ENCODE peak calls at places on chromosomes 12 and 14, in six cellular contexts. A, X, L, D, K and B are unnamed samples. For H3K9me3, the result is how much of the 10 kb centered on the place peaks cover.

GRCh38 chr12:50564240-50564947 is 59.6 kb downstream of the DIP2B start:
- DNase-seq in X (no peak), K (no peak), D (peak), A (no peak), L (no peak), B (no peak)

GRCh38 chr14:90400904-90401561 is 4.2 kb downstream of the CALM1 start:
- DNase-seq in D (no peak), L (no peak), X (no peak), A (no peak), K (no peak), B (no peak)

GRCh38 chr12:123006977-123007376 is 26.5 kb downstream of the ARL6IP4 start:
- DNase-seq in K (no peak), X (no peak), L (no peak), A (no peak), D (no peak), B (no peak)

GRCh38 chr12:48977290-48978281 is 536 bp upstream of the WNT1 start:
- DNase-seq in A (peak), X (no peak), L (peak), D (no peak), K (no peak), B (peak)

GRCh38 chr12:57472391-57472790 is 7.3 kb downstream of the ARHGAP9 start:
- DNase-seq in A (no peak), D (no peak), L (no peak), X (no peak), K (no peak), B (no peak)

GRCh38 chr14:61469771-61470170 is 148.4 kb downstream of the PRKCH start:
- DNase-seq in L (no peak), K (no peak), D (no peak), X (no peak), A (no peak), B (peak)

GRCh38 chr12:2416158-2416557 is 363.4 kb downstream of the CACNA1C start:
- DNase-seq in D (no peak), L (no peak), K (no peak), A (no peak), X (no peak), B (no peak)

GRCh38 chr12:2064078-2064507 is 11.3 kb downstream of the CACNA1C start:
- DNase-seq in L (no peak), D (no peak), K (no peak), X (no peak), A (no peak), B (no peak)

GRCh38 chr12:28269851-28270250 is 79.6 kb downstream of the CCDC91 start:
- DNase-seq in D (no peak), L (no peak), K (no peak), A (no peak), X (no peak), B (no peak)

GRCh38 chr12:97752129-97752528 is 289.5 kb downstream of the RMST start:
- DNase-seq in D (no peak), X (no peak), K (no peak), L (no peak), A (no peak), B (no peak)

GRCh38 chr14:51490205-51490604 is 161.5 kb upstream of the FRMD6 start:
- DNase-seq in D (peak), A (no peak), K (no peak), L (no peak), X (no peak), B (no peak)

GRCh38 chr12:109443794-109444193 is 33.3 kb downstream of the KCTD10 start:
- DNase-seq in L (no peak), K (no peak), X (no peak), D (no peak), A (no peak), B (no peak)

GRCh38 chr14:104367811-104368750 is 211.5 kb upstream of the C14orf180 start:
- DNase-seq in D (no peak), L (no peak), K (no peak), X (no peak), A (no peak), B (no peak)

GRCh38 chr14:95979339-95980042 is 59.7 kb upstream of the C14orf132 start:
- DNase-seq in X (no peak), D (no peak), A (peak), K (no peak), L (no peak), B (peak)

GRCh38 chr12:89573081-89573810 is 47.4 kb upstream of the POC1B start:
- DNase-seq in L (no peak), A (no peak), X (no peak), D (no peak), K (no peak), B (no peak)

GRCh38 chr14:36771256-36771655 is 109.6 kb downstream of the PAX9 start:
- DNase-seq in A (no peak), K (no peak), X (no peak), D (no peak), L (no peak), B (no peak)

GRCh38 chr12:101209319-101210302 is at the start of gene SLC5A8:
- DNase-seq in K (no peak), A (peak), D (no peak), L (no peak), X (no peak), B (peak)

GRCh38 chr12:90936230-90937005 is 18.6 kb downstream of the CCER1 start:
- DNase-seq in L (no peak), K (no peak), X (no peak), D (no peak), A (no peak), B (peak)
- H3K4me3 ChIP-seq in L (no peak), K (no peak), X (no peak), D (no peak), A (no peak), B (no peak)

GRCh38 chr12:133233993-133234564 is 1.6 kb downstream of the ANHX start:
- DNase-seq in X (no peak), D (no peak), A (no peak), L (no peak), K (no peak), B (no peak)
- H3K9me3 ChIP-seq in X (half or more), D (under half), A (under half), L (under half), K (under half), B (under half)

DNA sequence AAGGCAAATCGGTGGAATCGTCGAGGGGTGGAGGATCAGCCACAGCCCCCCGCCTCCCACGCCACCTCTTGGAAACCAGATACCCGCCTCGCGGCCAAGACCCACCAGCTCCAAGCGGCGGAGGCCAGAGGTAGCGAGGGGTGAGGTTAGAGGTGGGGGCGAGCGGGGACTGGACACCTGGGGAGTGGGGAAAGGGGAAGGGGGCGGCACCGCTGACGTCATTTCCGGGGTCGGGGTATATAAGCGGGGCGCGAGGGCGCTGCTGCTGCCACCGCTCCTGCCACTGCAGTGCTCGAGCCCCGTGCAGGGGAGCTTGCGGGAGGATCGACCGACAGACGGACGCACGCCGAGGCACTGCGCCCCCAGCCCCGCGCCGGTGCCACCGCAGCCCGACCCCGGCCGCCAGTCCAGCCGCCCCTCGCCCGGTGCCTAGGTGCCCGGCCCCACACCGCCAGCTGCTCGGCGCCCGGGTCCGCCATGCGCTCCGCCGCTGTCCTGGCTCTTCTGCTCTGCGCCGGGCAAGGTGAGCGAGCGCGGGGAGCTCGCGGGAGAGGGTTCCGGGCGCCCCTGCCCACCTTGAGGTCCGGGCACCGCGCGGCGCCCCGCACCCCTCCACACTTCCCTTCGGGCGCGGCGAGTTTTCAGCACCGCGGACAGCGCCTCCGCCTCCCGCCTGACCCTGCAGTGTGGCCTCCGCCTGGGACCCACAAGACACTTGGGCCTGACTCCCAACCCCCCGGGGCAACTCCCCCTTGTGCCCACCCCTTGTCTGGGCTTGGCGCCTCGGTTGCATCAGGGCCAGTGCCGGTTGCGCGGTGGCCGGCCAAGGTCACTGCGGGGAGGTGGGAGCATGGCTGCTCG is at the start of gene CHGA:
- DNase-seq in K (peak), D (peak), L (no peak), A (peak), X (no peak), B (peak)
- TF ChIP-seq CTCF in K (no peak), D (no peak), L (no peak), A (no peak), X (no peak), B (no peak)

GRCh38 chr14:59483819-59484610 is at the start of the genes JKAMP and L3HYPDH:
- DNase-seq in L (peak), D (peak), X (peak), A (peak), K (peak), B (peak)

GRCh38 chr14:59482471-59483331 is 1.5 kb downstream of the L3HYPDH start:
- DNase-seq in K (peak), A (peak), X (peak), D (peak), L (peak), B (no peak)

GRCh38 chr14:59483360-59483759 is 848 bp downstream of the L3HYPDH start:
- DNase-seq in X (peak), L (no peak), D (peak), A (peak), K (no peak), B (peak)

GRCh38 chr14:59482120-59482434 is 2.1 kb downstream of the L3HYPDH start:
- DNase-seq in D (no peak), A (no peak), X (no peak), K (no peak), L (no peak), B (no peak)

GRCh38 chr14:59481407-59482119 is 2.6 kb downstream of the L3HYPDH start:
- DNase-seq in X (no peak), K (no peak), D (peak), L (no peak), A (no peak), B (no peak)
- H3K4me3 ChIP-seq in X (peak), K (no peak), D (peak), L (peak), A (no peak), B (no peak)

GRCh38 chr14:26403760-26404159 is 194.1 kb downstream of the NOVA1 start:
- DNase-seq in A (no peak), D (no peak), K (no peak), X (no peak), L (no peak), B (no peak)
- H3K9me3 ChIP-seq in A (under half), D (under half), K (under half), X (under half), L (under half), B (under half)

GRCh38 chr14:75793806-75794205 is 132.8 kb downstream of the TTLL5 start:
- DNase-seq in X (no peak), D (peak), K (no peak), A (no peak), L (no peak), B (no peak)
- TF ChIP-seq CTCF in X (peak), D (peak), K (no peak), A (no peak), L (no peak), B (no peak)

DNA sequence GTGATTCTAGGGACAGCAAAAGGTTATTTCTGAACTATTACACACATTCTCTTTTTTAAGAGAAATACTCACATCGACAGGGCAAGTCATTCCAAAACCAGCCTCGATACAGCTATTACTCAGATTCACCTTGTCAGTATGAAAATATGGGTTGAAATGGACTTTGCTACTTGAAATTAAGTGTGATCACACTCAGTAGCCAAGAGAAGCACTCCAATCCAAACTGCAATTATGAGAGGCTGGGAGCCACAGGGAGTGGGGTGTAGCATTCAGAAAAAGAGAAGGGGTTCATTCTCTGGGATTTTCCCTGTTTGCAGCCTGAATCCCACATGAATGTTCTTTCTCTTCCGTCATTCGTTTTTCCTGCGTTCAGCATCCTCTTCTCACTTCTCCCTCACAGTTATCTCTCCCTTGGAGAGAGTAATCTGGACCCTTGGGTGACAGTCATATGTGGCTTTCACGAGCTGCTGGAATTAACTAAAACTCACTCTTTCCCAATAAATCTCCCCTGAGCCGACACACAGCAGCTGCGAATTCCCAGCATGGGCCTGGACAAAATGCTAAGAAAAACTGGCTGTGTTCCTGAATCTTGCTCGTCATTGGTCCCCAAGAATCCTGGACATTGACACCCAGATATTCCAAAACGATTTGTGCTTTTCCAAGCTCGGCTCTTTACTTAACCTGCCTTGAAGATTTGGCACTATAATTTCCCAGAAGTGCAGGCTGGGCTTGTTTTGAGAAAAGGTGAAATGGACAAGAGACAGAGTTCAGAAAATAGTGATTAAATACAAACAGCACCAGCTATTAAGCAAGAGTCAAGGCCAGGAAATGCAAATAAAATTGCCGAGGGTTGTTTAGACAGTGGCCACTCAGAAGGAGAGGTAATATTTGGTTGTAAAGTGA is 199.5 kb upstream of the PLEKHG7 start:
- DNase-seq in D (peak), K (no peak), L (no peak), A (peak), X (no peak), B (no peak)
- H3K4me3 ChIP-seq in D (no peak), K (no peak), L (no peak), A (no peak), X (no peak), B (no peak)

GRCh38 chr14:93100098-93100497 is 15.6 kb downstream of the ITPK1 start:
- DNase-seq in D (no peak), K (no peak), X (no peak), L (no peak), A (no peak), B (peak)

GRCh38 chr14:93099187-93099586 is 16.5 kb downstream of the ITPK1 start:
- DNase-seq in X (no peak), D (no peak), K (no peak), L (no peak), A (peak), B (no peak)

GRCh38 chr14:93100570-93100969 is 15.2 kb downstream of the ITPK1 start:
- DNase-seq in A (no peak), X (no peak), K (no peak), L (no peak), D (no peak), B (peak)

GRCh38 chr14:93102141-93102540 is 13.6 kb downstream of the ITPK1 start:
- DNase-seq in K (no peak), X (no peak), D (no peak), A (no peak), L (no peak), B (no peak)

DNA sequence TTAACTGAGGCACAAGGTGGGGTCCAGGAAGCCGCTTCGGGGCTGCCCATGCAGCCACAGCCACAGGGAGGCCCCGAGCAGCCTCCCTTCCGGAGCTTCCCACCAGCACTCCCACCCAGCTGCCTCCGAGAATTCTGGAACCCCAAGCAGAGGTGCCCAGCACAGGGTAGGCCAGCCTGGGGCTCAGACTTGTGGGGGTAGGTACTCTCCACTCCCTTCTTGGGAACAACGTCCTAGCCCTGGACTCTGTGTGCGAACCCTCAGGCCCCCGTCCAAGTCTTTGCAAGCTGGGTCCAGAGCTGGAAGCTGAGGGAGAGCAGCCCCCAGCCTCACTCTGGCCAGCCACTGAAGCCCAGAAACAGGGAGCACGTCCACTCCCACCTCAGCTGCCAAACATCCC is 16.1 kb downstream of the ITPK1 start:
- DNase-seq in A (no peak), L (no peak), K (no peak), X (no peak), D (no peak), B (no peak)
- H3K9me3 ChIP-seq in A (under half), L (under half), K (under half), X (under half), D (under half), B (under half)